ENCODE peak calls at places on chromosome 5, in seven cellular contexts. One of them, this sample, is unnamed.

GRCh38 chr5:108560581-108560980 is 178.7 kb upstream of the FBXL17 start:
- DNase-seq in glutamatergic neuron: no peak
- DNase-seq in RWPE1: no peak
- DNase-seq in choroid plexus epithelial cell: peak
- DNase-seq in CD4-positive, alpha-beta T cell: no peak
- DNase-seq in GM06990: no peak
- DNase-seq in omental fat pad: no peak
- DNase-seq in this sample: no peak

GRCh38 chr5:177447611-177448243 is 1.1 kb downstream of the PRR7 start:
- DNase-seq in glutamatergic neuron: no peak
- DNase-seq in RWPE1: peak
- DNase-seq in choroid plexus epithelial cell: no peak
- DNase-seq in CD4-positive, alpha-beta T cell: no peak
- DNase-seq in GM06990: no peak
- DNase-seq in omental fat pad: no peak
- DNase-seq in this sample: peak

GRCh38 chr5:149489605-149490037 is 61.6 kb downstream of the CSNK1A1 start:
- DNase-seq in glutamatergic neuron: no peak
- DNase-seq in RWPE1: no peak
- DNase-seq in choroid plexus epithelial cell: peak
- DNase-seq in CD4-positive, alpha-beta T cell: no peak
- DNase-seq in GM06990: no peak
- DNase-seq in omental fat pad: no peak
- DNase-seq in this sample: no peak

GRCh38 chr5:117359895-117360294 is 785.3 kb upstream of the SEMA6A start:
- DNase-seq in glutamatergic neuron: no peak
- DNase-seq in RWPE1: no peak
- DNase-seq in choroid plexus epithelial cell: no peak
- DNase-seq in CD4-positive, alpha-beta T cell: no peak
- DNase-seq in GM06990: no peak
- DNase-seq in omental fat pad: no peak
- DNase-seq in this sample: no peak

GRCh38 chr5:172932313-172933017 is 26.8 kb upstream of the RPL26L1 start:
- DNase-seq in glutamatergic neuron: peak
- DNase-seq in RWPE1: peak
- DNase-seq in choroid plexus epithelial cell: peak
- DNase-seq in CD4-positive, alpha-beta T cell: peak
- DNase-seq in GM06990: peak
- DNase-seq in omental fat pad: peak
- DNase-seq in this sample: peak

GRCh38 chr5:119411935-119412623 is 40.2 kb upstream of the HSD17B4 start:
- DNase-seq in glutamatergic neuron: no peak
- DNase-seq in RWPE1: peak
- DNase-seq in choroid plexus epithelial cell: peak
- DNase-seq in CD4-positive, alpha-beta T cell: peak
- DNase-seq in GM06990: no peak
- DNase-seq in omental fat pad: no peak
- DNase-seq in this sample: peak

GRCh38 chr5:36778336-36778735 is 98.2 kb upstream of the NIPBL start:
- DNase-seq in glutamatergic neuron: no peak
- DNase-seq in RWPE1: no peak
- DNase-seq in choroid plexus epithelial cell: no peak
- DNase-seq in CD4-positive, alpha-beta T cell: no peak
- DNase-seq in GM06990: no peak
- DNase-seq in omental fat pad: no peak
- DNase-seq in this sample: no peak

GRCh38 chr5:1827410-1828397 is 26.5 kb downstream of the NDUFS6 start:
- DNase-seq in glutamatergic neuron: no peak
- DNase-seq in RWPE1: peak
- DNase-seq in choroid plexus epithelial cell: no peak
- DNase-seq in CD4-positive, alpha-beta T cell: no peak
- DNase-seq in GM06990: no peak
- DNase-seq in omental fat pad: no peak
- DNase-seq in this sample: no peak

GRCh38 chr5:52502591-52502990 is 285.1 kb upstream of the ITGA1 start:
- DNase-seq in glutamatergic neuron: peak
- DNase-seq in RWPE1: no peak
- DNase-seq in choroid plexus epithelial cell: no peak
- DNase-seq in CD4-positive, alpha-beta T cell: no peak
- DNase-seq in GM06990: no peak
- DNase-seq in omental fat pad: no peak
- DNase-seq in this sample: no peak

GRCh38 chr5:104800440-104801048 is 1238.0 kb upstream of the NUDT12 start:
- DNase-seq in glutamatergic neuron: no peak
- DNase-seq in RWPE1: no peak
- DNase-seq in choroid plexus epithelial cell: no peak
- DNase-seq in CD4-positive, alpha-beta T cell: no peak
- DNase-seq in GM06990: no peak
- DNase-seq in omental fat pad: no peak
- DNase-seq in this sample: peak

GRCh38 chr5:150147580-150148407 is 7.9 kb downstream of the PDGFRB start:
- DNase-seq in glutamatergic neuron: no peak
- DNase-seq in RWPE1: no peak
- DNase-seq in choroid plexus epithelial cell: no peak
- DNase-seq in CD4-positive, alpha-beta T cell: no peak
- DNase-seq in GM06990: no peak
- DNase-seq in omental fat pad: no peak
- DNase-seq in this sample: no peak

GRCh38 chr5:66223637-66224036 is 79.5 kb downstream of the SREK1 start:
- DNase-seq in glutamatergic neuron: peak
- DNase-seq in RWPE1: no peak
- DNase-seq in choroid plexus epithelial cell: peak
- DNase-seq in CD4-positive, alpha-beta T cell: no peak
- DNase-seq in GM06990: no peak
- DNase-seq in omental fat pad: no peak
- DNase-seq in this sample: peak

GRCh38 chr5:56069652-56070226 is 75.0 kb upstream of the IL6ST start:
- DNase-seq in glutamatergic neuron: no peak
- DNase-seq in RWPE1: no peak
- DNase-seq in choroid plexus epithelial cell: no peak
- DNase-seq in CD4-positive, alpha-beta T cell: no peak
- DNase-seq in GM06990: no peak
- DNase-seq in omental fat pad: no peak
- DNase-seq in this sample: no peak

GRCh38 chr5:85320495-85320894 is 935.8 kb upstream of the EDIL3 start:
- DNase-seq in glutamatergic neuron: no peak
- DNase-seq in RWPE1: no peak
- DNase-seq in choroid plexus epithelial cell: no peak
- DNase-seq in CD4-positive, alpha-beta T cell: no peak
- DNase-seq in GM06990: no peak
- DNase-seq in omental fat pad: no peak
- DNase-seq in this sample: no peak

GRCh38 chr5:87398981-87399616 is 13.6 kb downstream of the CCNH start:
- DNase-seq in glutamatergic neuron: no peak
- DNase-seq in RWPE1: peak
- DNase-seq in choroid plexus epithelial cell: peak
- DNase-seq in CD4-positive, alpha-beta T cell: no peak
- DNase-seq in GM06990: no peak
- DNase-seq in omental fat pad: no peak
- DNase-seq in this sample: no peak

GRCh38 chr5:61055434-61056006 is 106.7 kb downstream of the SMIM15 start:
- DNase-seq in glutamatergic neuron: no peak
- DNase-seq in RWPE1: peak
- DNase-seq in choroid plexus epithelial cell: peak
- DNase-seq in CD4-positive, alpha-beta T cell: no peak
- DNase-seq in GM06990: peak
- DNase-seq in omental fat pad: no peak
- DNase-seq in this sample: peak

GRCh38 chr5:168301593-168302388 is 10.3 kb downstream of the WWC1 start:
- DNase-seq in glutamatergic neuron: no peak
- DNase-seq in RWPE1: peak
- DNase-seq in choroid plexus epithelial cell: no peak
- DNase-seq in CD4-positive, alpha-beta T cell: no peak
- DNase-seq in GM06990: no peak
- DNase-seq in omental fat pad: no peak
- DNase-seq in this sample: peak

GRCh38 chr5:69414885-69415583 is at the start of gene MARVELD2:
- DNase-seq in glutamatergic neuron: peak
- DNase-seq in RWPE1: peak
- DNase-seq in choroid plexus epithelial cell: peak
- DNase-seq in CD4-positive, alpha-beta T cell: no peak
- DNase-seq in GM06990: peak
- DNase-seq in omental fat pad: peak
- DNase-seq in this sample: peak

GRCh38 chr5:132495063-132495671 is 4.6 kb upstream of the IRF1 start:
- DNase-seq in glutamatergic neuron: no peak
- DNase-seq in RWPE1: no peak
- DNase-seq in choroid plexus epithelial cell: no peak
- DNase-seq in CD4-positive, alpha-beta T cell: no peak
- DNase-seq in GM06990: no peak
- DNase-seq in omental fat pad: no peak
- DNase-seq in this sample: no peak

DNA sequence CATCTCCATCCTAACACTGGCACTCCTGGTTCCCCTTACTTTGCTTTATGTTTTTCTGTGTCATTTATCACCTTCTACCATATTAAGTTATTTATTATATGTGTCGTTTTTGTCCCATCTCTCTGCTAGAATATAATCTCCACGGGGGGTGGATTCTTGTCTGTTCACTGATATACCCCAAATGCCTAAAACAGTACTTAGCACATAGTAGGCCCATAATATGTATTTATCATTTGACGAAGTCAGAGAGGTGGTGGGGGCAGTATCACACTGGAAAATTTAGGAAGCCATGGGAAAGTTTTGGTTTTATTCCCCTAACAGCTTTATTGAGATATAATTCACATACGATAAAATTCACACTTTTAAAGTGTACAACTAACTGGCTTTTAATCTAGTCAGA is 14.4 kb downstream of the ZCCHC9 start:
- DNase-seq in glutamatergic neuron: no peak
- DNase-seq in RWPE1: no peak
- DNase-seq in choroid plexus epithelial cell: no peak
- DNase-seq in CD4-positive, alpha-beta T cell: no peak
- DNase-seq in GM06990: no peak
- DNase-seq in omental fat pad: no peak
- DNase-seq in this sample: no peak
- TF ChIP-seq CTCF in glutamatergic neuron: no peak
- TF ChIP-seq CTCF in RWPE1: no peak
- TF ChIP-seq CTCF in choroid plexus epithelial cell: no peak
- TF ChIP-seq CTCF in CD4-positive, alpha-beta T cell: no peak
- TF ChIP-seq CTCF in GM06990: no peak
- TF ChIP-seq CTCF in omental fat pad: no peak
- TF ChIP-seq CTCF in this sample: no peak

GRCh38 chr5:136054133-136054996 is 25.6 kb downstream of the TGFBI start:
- DNase-seq in glutamatergic neuron: no peak
- DNase-seq in RWPE1: no peak
- DNase-seq in choroid plexus epithelial cell: peak
- DNase-seq in CD4-positive, alpha-beta T cell: no peak
- DNase-seq in GM06990: no peak
- DNase-seq in omental fat pad: no peak
- DNase-seq in this sample: no peak

GRCh38 chr5:136052692-136053335 is 24.0 kb downstream of the TGFBI start:
- DNase-seq in glutamatergic neuron: no peak
- DNase-seq in RWPE1: no peak
- DNase-seq in choroid plexus epithelial cell: no peak
- DNase-seq in CD4-positive, alpha-beta T cell: no peak
- DNase-seq in GM06990: no peak
- DNase-seq in omental fat pad: no peak
- DNase-seq in this sample: no peak

GRCh38 chr5:136053336-136054121 is 24.7 kb downstream of the TGFBI start:
- DNase-seq in glutamatergic neuron: no peak
- DNase-seq in RWPE1: peak
- DNase-seq in choroid plexus epithelial cell: peak
- DNase-seq in CD4-positive, alpha-beta T cell: no peak
- DNase-seq in GM06990: no peak
- DNase-seq in omental fat pad: no peak
- DNase-seq in this sample: peak

GRCh38 chr5:136048966-136049365 is 20.2 kb downstream of the TGFBI start:
- DNase-seq in glutamatergic neuron: no peak
- DNase-seq in RWPE1: no peak
- DNase-seq in choroid plexus epithelial cell: no peak
- DNase-seq in CD4-positive, alpha-beta T cell: no peak
- DNase-seq in GM06990: no peak
- DNase-seq in omental fat pad: no peak
- DNase-seq in this sample: no peak

GRCh38 chr5:136051486-136052220 is 22.9 kb downstream of the TGFBI start:
- DNase-seq in glutamatergic neuron: no peak
- DNase-seq in RWPE1: no peak
- DNase-seq in choroid plexus epithelial cell: no peak
- DNase-seq in CD4-positive, alpha-beta T cell: no peak
- DNase-seq in GM06990: no peak
- DNase-seq in omental fat pad: no peak
- DNase-seq in this sample: no peak
- TF ChIP-seq CTCF in glutamatergic neuron: no peak
- TF ChIP-seq CTCF in RWPE1: no peak
- TF ChIP-seq CTCF in choroid plexus epithelial cell: no peak
- TF ChIP-seq CTCF in CD4-positive, alpha-beta T cell: no peak
- TF ChIP-seq CTCF in GM06990: no peak
- TF ChIP-seq CTCF in omental fat pad: no peak
- TF ChIP-seq CTCF in this sample: no peak

GRCh38 chr5:72842816-72843215 is 26.4 kb downstream of the TNPO1 start:
- DNase-seq in glutamatergic neuron: no peak
- DNase-seq in RWPE1: no peak
- DNase-seq in choroid plexus epithelial cell: peak
- DNase-seq in CD4-positive, alpha-beta T cell: no peak
- DNase-seq in GM06990: no peak
- DNase-seq in omental fat pad: no peak
- DNase-seq in this sample: peak
- TF ChIP-seq CTCF in glutamatergic neuron: no peak
- TF ChIP-seq CTCF in RWPE1: no peak
- TF ChIP-seq CTCF in choroid plexus epithelial cell: no peak
- TF ChIP-seq CTCF in CD4-positive, alpha-beta T cell: no peak
- TF ChIP-seq CTCF in GM06990: no peak
- TF ChIP-seq CTCF in omental fat pad: no peak
- TF ChIP-seq CTCF in this sample: no peak

GRCh38 chr5:139385061-139385889 is 2.2 kb upstream of the SLC23A1 start:
- DNase-seq in glutamatergic neuron: no peak
- DNase-seq in RWPE1: no peak
- DNase-seq in choroid plexus epithelial cell: no peak
- DNase-seq in CD4-positive, alpha-beta T cell: no peak
- DNase-seq in GM06990: no peak
- DNase-seq in omental fat pad: no peak
- DNase-seq in this sample: peak
- TF ChIP-seq CTCF in glutamatergic neuron: no peak
- TF ChIP-seq CTCF in RWPE1: no peak
- TF ChIP-seq CTCF in choroid plexus epithelial cell: no peak
- TF ChIP-seq CTCF in CD4-positive, alpha-beta T cell: no peak
- TF ChIP-seq CTCF in GM06990: peak
- TF ChIP-seq CTCF in omental fat pad: no peak
- TF ChIP-seq CTCF in this sample: peak

GRCh38 chr5:73030531-73030930 is 74.7 kb downstream of the FCHO2 start:
- DNase-seq in glutamatergic neuron: no peak
- DNase-seq in RWPE1: peak
- DNase-seq in choroid plexus epithelial cell: peak
- DNase-seq in CD4-positive, alpha-beta T cell: no peak
- DNase-seq in GM06990: no peak
- DNase-seq in omental fat pad: no peak
- DNase-seq in this sample: peak

GRCh38 chr5:73027816-73028215 is 72.0 kb downstream of the FCHO2 start:
- DNase-seq in glutamatergic neuron: no peak
- DNase-seq in RWPE1: no peak
- DNase-seq in choroid plexus epithelial cell: no peak
- DNase-seq in CD4-positive, alpha-beta T cell: no peak
- DNase-seq in GM06990: no peak
- DNase-seq in omental fat pad: no peak
- DNase-seq in this sample: no peak

GRCh38 chr5:73028991-73029540 is 73.2 kb downstream of the FCHO2 start:
- DNase-seq in glutamatergic neuron: no peak
- DNase-seq in RWPE1: no peak
- DNase-seq in choroid plexus epithelial cell: peak
- DNase-seq in CD4-positive, alpha-beta T cell: no peak
- DNase-seq in GM06990: no peak
- DNase-seq in omental fat pad: no peak
- DNase-seq in this sample: no peak

GRCh38 chr5:73030995-73031394 is 75.2 kb downstream of the FCHO2 start:
- DNase-seq in glutamatergic neuron: no peak
- DNase-seq in RWPE1: peak
- DNase-seq in choroid plexus epithelial cell: peak
- DNase-seq in CD4-positive, alpha-beta T cell: no peak
- DNase-seq in GM06990: no peak
- DNase-seq in omental fat pad: no peak
- DNase-seq in this sample: peak

GRCh38 chr5:73027361-73027760 is 71.5 kb downstream of the FCHO2 start:
- DNase-seq in glutamatergic neuron: no peak
- DNase-seq in RWPE1: no peak
- DNase-seq in choroid plexus epithelial cell: peak
- DNase-seq in CD4-positive, alpha-beta T cell: no peak
- DNase-seq in GM06990: no peak
- DNase-seq in omental fat pad: no peak
- DNase-seq in this sample: no peak
- TF ChIP-seq CTCF in glutamatergic neuron: peak
- TF ChIP-seq CTCF in RWPE1: peak
- TF ChIP-seq CTCF in choroid plexus epithelial cell: no peak
- TF ChIP-seq CTCF in CD4-positive, alpha-beta T cell: no peak
- TF ChIP-seq CTCF in GM06990: no peak
- TF ChIP-seq CTCF in omental fat pad: no peak
- TF ChIP-seq CTCF in this sample: no peak

This sample was measured in Calu3.